ENCODE peak calls at places on chromosome 11, in six cellular contexts. X is foreskin fibroblast, Z is neural crest cell, K is brain microvascular endothelial cell, N is mammary epithelial cell, J is OCI-LY7. G is an unnamed sample.
A peak's percentile ranks its signal among the peaks of the same experiment; 100 is the strongest.

GRCh38 chr11:108985611-108986279 is 320.9 kb downstream of the DDX10 start:
- DNase-seq in X (peak; percentile 84), K (peak; percentile 55), N (peak; percentile 37), Z (no peak), J (no peak), G (no peak)

GRCh38 chr11:32713496-32713895 is 81.0 kb downstream of the CCDC73 start:
- DNase-seq in X (peak; percentile 33), Z (no peak), J (peak; percentile 1), N (no peak), K (no peak), G (no peak)

GRCh38 chr11:123546515-123546914 is 107.9 kb downstream of the SCN3B start:
- DNase-seq in N (no peak), J (no peak), Z (no peak), K (peak; percentile 27), X (peak; percentile 64), G (peak; percentile 78)

GRCh38 chr11:77503006-77503405 is 29.1 kb upstream of the PAK1 start:
- DNase-seq in N (no peak), Z (no peak), J (no peak), X (peak; percentile 64), K (peak; percentile 31), G (no peak)

GRCh38 chr11:16034074-16034473 is 322.3 kb downstream of the SOX6 start:
- DNase-seq in X (no peak), N (no peak), K (no peak), Z (no peak), J (no peak), G (no peak)

GRCh38 chr11:47499614-47500013 is 50.7 kb upstream of the RAPSN start:
- DNase-seq in Z (no peak), N (no peak), X (no peak), J (no peak), K (no peak), G (no peak)

GRCh38 chr11:8192016-8192895 is 23.4 kb upstream of the RIC3 start:
- DNase-seq in J (peak; percentile 54), Z (peak; percentile 84), K (peak; percentile 69), N (peak; percentile 54), X (peak; percentile 83), G (peak; percentile 3)

GRCh38 chr11:353315-353857 is 15.9 kb upstream of the B4GALNT4 start:
- DNase-seq in N (no peak), J (no peak), Z (no peak), K (peak; percentile 57), X (peak; percentile 95), G (peak; percentile 62)

GRCh38 chr11:24559315-24559714 is 62.5 kb downstream of the LUZP2 start:
- DNase-seq in Z (no peak), N (no peak), K (no peak), X (no peak), J (no peak), G (no peak)

GRCh38 chr11:45279645-45280044 is 6.5 kb downstream of the SYT13 start:
- DNase-seq in Z (no peak), J (no peak), K (no peak), X (no peak), N (no peak), G (no peak)

GRCh38 chr11:57432017-57432590 is 5.2 kb upstream of the SLC43A3 start:
- DNase-seq in K (no peak), N (no peak), X (no peak), J (no peak), Z (no peak), G (no peak)

GRCh38 chr11:15629690-15630321 is 515.1 kb downstream of the INSC start:
- DNase-seq in K (peak; percentile 42), J (peak; percentile 11), N (peak; percentile 31), X (no peak), Z (peak; percentile 22), G (no peak)

GRCh38 chr11:12007769-12008737 is at the start of gene DKK3:
- DNase-seq in Z (peak; percentile 17), J (no peak), N (peak; percentile 88), K (no peak), X (peak; percentile 53), G (no peak)

GRCh38 chr11:409008-409599 is 5.7 kb downstream of the SIGIRR start:
- DNase-seq in N (no peak), K (no peak), X (no peak), Z (no peak), J (no peak), G (no peak)

GRCh38 chr11:120170741-120171261 is 32.9 kb upstream of the TRIM29 start:
- DNase-seq in N (no peak), Z (no peak), J (no peak), K (no peak), X (no peak), G (no peak)

GRCh38 chr11:130852589-130852988 is 63.7 kb downstream of the SNX19 start:
- DNase-seq in X (no peak), J (no peak), K (no peak), Z (no peak), N (no peak), G (no peak)

GRCh38 chr11:61531033-61531432 is 22.5 kb downstream of the LRRC10B start:
- DNase-seq in J (no peak), K (no peak), Z (no peak), X (no peak), N (no peak), G (no peak)

GRCh38 chr11:84558085-84558905 is 1068.8 kb downstream of the DLG2 start:
- DNase-seq in X (peak; percentile 46), N (peak; percentile 27), K (peak; percentile 34), J (peak; percentile 74), Z (peak; percentile 8), G (peak; percentile 2)

GRCh38 chr11:113885897-113886296 is 10.5 kb upstream of the USP28 start:
- DNase-seq in J (no peak), N (no peak), K (no peak), Z (no peak), X (no peak), G (no peak)

GRCh38 chr11:19698493-19699292 is 13.9 kb upstream of the NAV2 start:
- DNase-seq in K (no peak), X (peak; percentile 77), N (peak; percentile 60), Z (no peak), J (no peak), G (no peak)

GRCh38 chr11:35144811-35145210 is 5.8 kb downstream of the CD44 start:
- DNase-seq in J (no peak), X (no peak), K (peak; percentile 28), Z (no peak), N (no peak), G (no peak)

GRCh38 chr11:35145249-35145648 is 6.3 kb downstream of the CD44 start:
- DNase-seq in X (peak; percentile 67), J (no peak), Z (no peak), K (peak; percentile 81), N (no peak), G (no peak)

GRCh38 chr11:35142481-35143207 is 3.7 kb downstream of the CD44 start:
- DNase-seq in Z (no peak), K (peak; percentile 49), N (peak; percentile 77), J (peak; percentile 43), X (peak; percentile 84), G (peak; percentile 66)

GRCh38 chr11:35143509-35144102 is 4.6 kb downstream of the CD44 start:
- DNase-seq in J (no peak), Z (no peak), X (no peak), K (no peak), N (peak; percentile 46), G (no peak)

DNA sequence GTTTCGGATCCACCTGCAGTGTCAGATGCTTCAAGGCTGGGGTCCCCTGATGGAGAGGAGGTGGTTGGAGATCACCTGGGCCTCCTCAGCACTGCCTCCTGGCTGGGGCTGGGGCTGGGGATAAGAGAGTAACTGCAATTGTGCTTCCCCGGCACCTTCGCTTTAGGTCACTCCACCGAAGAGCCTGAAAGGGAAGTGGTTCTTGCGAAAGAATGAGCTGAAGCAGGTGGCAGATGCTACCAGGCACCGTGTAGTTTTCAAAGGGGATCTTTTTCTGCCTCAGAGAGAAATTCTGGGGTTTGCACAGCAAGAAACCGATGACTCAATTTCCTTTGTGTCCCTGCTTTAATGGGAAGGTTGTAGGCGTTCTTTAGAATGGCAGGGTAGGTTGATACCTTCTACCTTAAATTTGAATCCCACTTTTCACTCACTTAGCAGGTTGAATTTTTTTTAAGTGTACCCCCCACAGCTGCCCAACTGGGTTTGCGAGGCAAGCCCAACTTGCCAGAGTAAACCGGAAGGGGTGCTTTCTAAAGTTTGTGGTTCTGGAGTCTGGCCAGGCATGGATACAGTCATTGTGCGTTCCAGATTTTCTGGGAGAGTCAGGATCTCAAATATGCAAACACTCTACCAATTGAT is 5.3 kb downstream of the CD44 start:
- DNase-seq in X (peak; percentile 87), K (peak; percentile 53), N (peak; percentile 87), J (peak; percentile 81), Z (no peak), G (no peak)
- TF ChIP-seq CTCF in X (no peak), K (no peak), N (peak; percentile 9), J (no peak), Z (no peak), G (no peak)

GRCh38 chr11:106305458-106305857 is 228.0 kb downstream of the AASDHPPT start:
- DNase-seq in X (no peak), N (peak; percentile 34), K (no peak), J (no peak), Z (no peak), G (no peak)

GRCh38 chr11:106302416-106302815 is 225.0 kb downstream of the AASDHPPT start:
- DNase-seq in J (peak; percentile 1), N (no peak), X (no peak), Z (no peak), K (no peak), G (no peak)

GRCh38 chr11:106309070-106309684 is 231.7 kb downstream of the AASDHPPT start:
- DNase-seq in X (no peak), J (no peak), N (no peak), K (no peak), Z (no peak), G (no peak)

GRCh38 chr11:106304274-106304673 is 226.8 kb downstream of the AASDHPPT start:
- DNase-seq in K (peak; percentile 76), X (peak; percentile 80), J (no peak), N (peak; percentile 26), Z (no peak), G (no peak)

DNA sequence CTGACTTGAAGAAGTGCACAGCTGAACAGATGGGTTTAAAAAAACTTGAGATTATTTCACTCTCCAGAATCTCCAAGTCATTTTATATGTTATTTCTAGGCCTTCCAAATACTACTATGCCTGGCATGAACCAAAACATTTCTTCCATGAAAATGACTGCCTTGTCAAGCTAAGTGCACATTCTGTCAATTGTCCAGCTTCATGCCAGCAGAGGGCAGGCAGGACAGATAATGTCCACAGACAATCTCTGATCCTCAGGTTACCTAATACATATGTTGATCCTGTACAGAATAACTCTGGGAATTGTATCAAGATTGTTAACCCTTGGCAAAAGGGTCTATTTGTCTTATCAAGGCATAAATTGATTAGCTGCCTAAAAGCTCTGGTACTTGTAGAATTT is 229.5 kb downstream of the AASDHPPT start:
- DNase-seq in X (peak; percentile 59), Z (no peak), J (no peak), N (no peak), K (no peak), G (no peak)
- TF ChIP-seq CTCF in X (no peak), Z (peak; percentile 12), J (no peak), N (peak; percentile 25), K (peak; percentile 55), G (peak; percentile 8)

DNA sequence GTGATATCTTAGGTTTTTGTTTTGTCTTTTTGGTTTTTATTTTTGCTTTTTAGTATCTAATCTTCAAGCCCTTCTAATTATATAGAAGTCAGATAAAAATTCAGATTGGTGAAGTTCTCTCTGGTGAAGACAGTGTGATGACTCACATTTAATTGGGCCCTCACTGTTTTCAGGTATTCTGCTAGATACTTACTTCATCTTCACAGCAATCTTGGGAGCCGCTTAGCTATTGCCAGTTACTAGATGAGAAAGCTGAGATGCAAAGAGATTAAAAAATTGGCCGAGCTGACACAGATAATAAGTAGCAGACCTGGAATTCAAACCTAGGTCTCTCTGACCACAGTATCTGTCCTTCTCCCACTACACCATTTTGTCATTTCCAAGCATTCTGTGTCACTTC is 75.0 kb downstream of the PPP2R1B start:
- DNase-seq in N (no peak), K (no peak), X (no peak), J (no peak), Z (no peak), G (no peak)
- TF ChIP-seq CTCF in N (no peak), K (no peak), X (no peak), J (no peak), Z (no peak), G (no peak)

GRCh38 chr11:35711173-35711910 is 48.8 kb downstream of the TRIM44 start:
- DNase-seq in J (no peak), N (no peak), K (no peak), Z (no peak), X (peak; percentile 24), G (no peak)
- TF ChIP-seq CTCF in J (peak; percentile 3), N (peak; percentile 35), K (peak; percentile 18), Z (peak; percentile 8), X (no peak), G (peak; percentile 29)